ENCODE peak calls at places on chromosomes 3 and 15, in five cellular contexts. One of them, this sample, is unnamed.

GRCh38 chr3:30181546-30181945 is 424.9 kb upstream of the TGFBR2 start:
- DNase-seq in CD8-positive, alpha-beta T cell: no peak
- DNase-seq in fibroblast of lung: no peak
- DNase-seq in foreskin fibroblast: peak; percentile 39
- DNase-seq in ovary: no peak
- DNase-seq in this sample: peak; percentile 59

GRCh38 chr3:88003115-88003755 is 55.6 kb downstream of the CGGBP1 start:
- DNase-seq in fibroblast of lung: peak; percentile 28
- DNase-seq in ovary: no peak
- DNase-seq in CD8-positive, alpha-beta T cell: no peak
- DNase-seq in foreskin fibroblast: peak; percentile 27
- DNase-seq in this sample: peak; percentile 68

GRCh38 chr3:65596511-65597224 is 442.1 kb downstream of the MAGI1 start:
- DNase-seq in foreskin fibroblast: no peak
- DNase-seq in fibroblast of lung: no peak
- DNase-seq in ovary: no peak
- DNase-seq in CD8-positive, alpha-beta T cell: no peak
- DNase-seq in this sample: no peak

GRCh38 chr15:69472046-69472445 is 19.4 kb downstream of the RPLP1 start:
- DNase-seq in ovary: no peak
- DNase-seq in foreskin fibroblast: no peak
- DNase-seq in fibroblast of lung: no peak
- DNase-seq in CD8-positive, alpha-beta T cell: no peak
- DNase-seq in this sample: no peak

GRCh38 chr3:49671291-49672288 is 2.6 kb upstream of the APEH start:
- DNase-seq in fibroblast of lung: peak; percentile 47
- DNase-seq in foreskin fibroblast: peak; percentile 37
- DNase-seq in CD8-positive, alpha-beta T cell: peak; percentile 64
- DNase-seq in ovary: peak; percentile 57
- DNase-seq in this sample: peak; percentile 61

GRCh38 chr3:147369671-147370123 is 36.6 kb downstream of the ZIC4 start:
- DNase-seq in ovary: no peak
- DNase-seq in foreskin fibroblast: no peak
- DNase-seq in fibroblast of lung: no peak
- DNase-seq in CD8-positive, alpha-beta T cell: no peak
- DNase-seq in this sample: no peak

GRCh38 chr15:26051771-26052685 is 188.9 kb upstream of the ATP10A start:
- DNase-seq in ovary: no peak
- DNase-seq in fibroblast of lung: no peak
- DNase-seq in CD8-positive, alpha-beta T cell: no peak
- DNase-seq in foreskin fibroblast: peak; percentile 6
- DNase-seq in this sample: peak; percentile 71

GRCh38 chr15:78341057-78341763 is 1.1 kb downstream of the CRABP1 start:
- DNase-seq in foreskin fibroblast: no peak
- DNase-seq in CD8-positive, alpha-beta T cell: no peak
- DNase-seq in ovary: no peak
- DNase-seq in fibroblast of lung: no peak
- DNase-seq in this sample: no peak

GRCh38 chr15:81199031-81199779 is 2.5 kb downstream of the IL16 start:
- DNase-seq in ovary: no peak
- DNase-seq in CD8-positive, alpha-beta T cell: no peak
- DNase-seq in foreskin fibroblast: no peak
- DNase-seq in fibroblast of lung: peak; percentile 12
- DNase-seq in this sample: no peak

GRCh38 chr3:156536524-156537316 is 18.2 kb downstream of the SSR3 start:
- DNase-seq in fibroblast of lung: peak; percentile 82
- DNase-seq in CD8-positive, alpha-beta T cell: no peak
- DNase-seq in foreskin fibroblast: no peak
- DNase-seq in ovary: no peak
- DNase-seq in this sample: peak; percentile 61

GRCh38 chr3:129233538-129233937 is 15.9 kb upstream of the COPG1 start:
- DNase-seq in foreskin fibroblast: no peak
- DNase-seq in ovary: no peak
- DNase-seq in fibroblast of lung: no peak
- DNase-seq in CD8-positive, alpha-beta T cell: no peak
- DNase-seq in this sample: no peak

GRCh38 chr15:89104172-89104564 is 15.9 kb downstream of the ABHD2 start:
- DNase-seq in foreskin fibroblast: peak; percentile 82
- DNase-seq in CD8-positive, alpha-beta T cell: no peak
- DNase-seq in fibroblast of lung: peak; percentile 47
- DNase-seq in ovary: peak; percentile 36
- DNase-seq in this sample: peak; percentile 85

GRCh38 chr15:39127925-39128617 is 452.8 kb upstream of the THBS1 start:
- DNase-seq in fibroblast of lung: peak; percentile 99
- DNase-seq in CD8-positive, alpha-beta T cell: no peak
- DNase-seq in foreskin fibroblast: peak; percentile 88
- DNase-seq in ovary: no peak
- DNase-seq in this sample: peak; percentile 95

GRCh38 chr3:84601303-84601702 is 357.5 kb upstream of the CADM2 start:
- DNase-seq in fibroblast of lung: no peak
- DNase-seq in CD8-positive, alpha-beta T cell: no peak
- DNase-seq in foreskin fibroblast: no peak
- DNase-seq in ovary: no peak
- DNase-seq in this sample: no peak

GRCh38 chr3:55066406-55067128 is 138.7 kb upstream of the LRTM1 start:
- DNase-seq in fibroblast of lung: no peak
- DNase-seq in CD8-positive, alpha-beta T cell: no peak
- DNase-seq in ovary: no peak
- DNase-seq in foreskin fibroblast: no peak
- DNase-seq in this sample: peak; percentile 19

GRCh38 chr3:11596387-11596786 is 47.3 kb downstream of the VGLL4 start:
- DNase-seq in CD8-positive, alpha-beta T cell: no peak
- DNase-seq in ovary: peak; percentile 38
- DNase-seq in foreskin fibroblast: no peak
- DNase-seq in fibroblast of lung: no peak
- DNase-seq in this sample: no peak

GRCh38 chr3:164144824-164145223 is 933.5 kb downstream of the SI start:
- DNase-seq in CD8-positive, alpha-beta T cell: no peak
- DNase-seq in ovary: no peak
- DNase-seq in fibroblast of lung: no peak
- DNase-seq in foreskin fibroblast: no peak
- DNase-seq in this sample: no peak

GRCh38 chr3:111867889-111868426 is 8.9 kb downstream of the PHLDB2 start:
- DNase-seq in foreskin fibroblast: no peak
- DNase-seq in CD8-positive, alpha-beta T cell: no peak
- DNase-seq in fibroblast of lung: no peak
- DNase-seq in ovary: no peak
- DNase-seq in this sample: no peak

GRCh38 chr3:98705212-98705611 is 57.9 kb upstream of the ST3GAL6 start:
- DNase-seq in foreskin fibroblast: no peak
- DNase-seq in CD8-positive, alpha-beta T cell: no peak
- DNase-seq in fibroblast of lung: no peak
- DNase-seq in ovary: no peak
- DNase-seq in this sample: no peak

GRCh38 chr15:45180201-45180600 is 7.6 kb downstream of the SHF start:
- DNase-seq in CD8-positive, alpha-beta T cell: peak; percentile 21
- DNase-seq in foreskin fibroblast: no peak
- DNase-seq in fibroblast of lung: peak; percentile 70
- DNase-seq in ovary: no peak
- DNase-seq in this sample: no peak

GRCh38 chr3:45412731-45413130 is 24.4 kb downstream of the LARS2 start:
- DNase-seq in CD8-positive, alpha-beta T cell: no peak
- DNase-seq in fibroblast of lung: no peak
- DNase-seq in ovary: no peak
- DNase-seq in foreskin fibroblast: no peak
- DNase-seq in this sample: no peak

GRCh38 chr3:165491487-165491886 is 295.3 kb upstream of the SLITRK3 start:
- DNase-seq in fibroblast of lung: peak; percentile 8
- DNase-seq in ovary: no peak
- DNase-seq in CD8-positive, alpha-beta T cell: no peak
- DNase-seq in foreskin fibroblast: no peak
- DNase-seq in this sample: peak; percentile 63

GRCh38 chr15:70875001-70875782 is 17.0 kb downstream of the THAP10 start:
- DNase-seq in foreskin fibroblast: no peak
- DNase-seq in fibroblast of lung: peak; percentile 33
- DNase-seq in ovary: no peak
- DNase-seq in CD8-positive, alpha-beta T cell: no peak
- DNase-seq in this sample: peak; percentile 62

GRCh38 chr3:49311283-49311682 is 28.6 kb downstream of the USP4 start:
- DNase-seq in fibroblast of lung: no peak
- DNase-seq in CD8-positive, alpha-beta T cell: no peak
- DNase-seq in ovary: no peak
- DNase-seq in foreskin fibroblast: no peak
- DNase-seq in this sample: no peak

GRCh38 chr15:23686466-23687142 is 501 bp downstream of the NDN start:
- DNase-seq in foreskin fibroblast: no peak
- DNase-seq in fibroblast of lung: peak; percentile 27
- DNase-seq in ovary: peak; percentile 16
- DNase-seq in CD8-positive, alpha-beta T cell: no peak
- DNase-seq in this sample: peak; percentile 9

GRCh38 chr15:65110676-65111292 is 4.2 kb downstream of the UBAP1L start:
- DNase-seq in ovary: no peak
- DNase-seq in CD8-positive, alpha-beta T cell: no peak
- DNase-seq in foreskin fibroblast: peak; percentile 33
- DNase-seq in fibroblast of lung: peak; percentile 74
- DNase-seq in this sample: peak; percentile 51

GRCh38 chr3:113136071-113136470 is 75.3 kb upstream of the BOC start:
- DNase-seq in foreskin fibroblast: peak; percentile 6
- DNase-seq in ovary: no peak
- DNase-seq in fibroblast of lung: no peak
- DNase-seq in CD8-positive, alpha-beta T cell: no peak
- DNase-seq in this sample: peak; percentile 56

GRCh38 chr3:61862614-61863289 is 301.4 kb downstream of the PTPRG start:
- DNase-seq in foreskin fibroblast: no peak
- DNase-seq in CD8-positive, alpha-beta T cell: no peak
- DNase-seq in fibroblast of lung: no peak
- DNase-seq in ovary: no peak
- DNase-seq in this sample: no peak

GRCh38 chr3:171315919-171316318 is 144.3 kb downstream of the TNIK start:
- DNase-seq in foreskin fibroblast: no peak
- DNase-seq in fibroblast of lung: no peak
- DNase-seq in ovary: no peak
- DNase-seq in CD8-positive, alpha-beta T cell: no peak
- DNase-seq in this sample: no peak

GRCh38 chr15:58452775-58453174 is 21.0 kb downstream of the LIPC start:
- DNase-seq in foreskin fibroblast: no peak
- DNase-seq in CD8-positive, alpha-beta T cell: no peak
- DNase-seq in ovary: no peak
- DNase-seq in fibroblast of lung: no peak
- DNase-seq in this sample: no peak

GRCh38 chr3:149243540-149243939 is 21.9 kb upstream of the CP start:
- DNase-seq in ovary: no peak
- DNase-seq in fibroblast of lung: no peak
- DNase-seq in CD8-positive, alpha-beta T cell: no peak
- DNase-seq in foreskin fibroblast: no peak
- DNase-seq in this sample: no peak

GRCh38 chr3:178518660-178519396 is 17.4 kb upstream of the KCNMB2 start:
- DNase-seq in foreskin fibroblast: peak; percentile 13
- DNase-seq in ovary: no peak
- DNase-seq in CD8-positive, alpha-beta T cell: no peak
- DNase-seq in fibroblast of lung: peak; percentile 40
- DNase-seq in this sample: no peak
- H3K4me3 ChIP-seq in foreskin fibroblast: no peak overlapping the region
- H3K4me3 ChIP-seq in ovary: no peak overlapping the region
- H3K4me3 ChIP-seq in CD8-positive, alpha-beta T cell: no peak overlapping the region
- H3K4me3 ChIP-seq in fibroblast of lung: no peak overlapping the region
- H3K4me3 ChIP-seq in this sample: no peak overlapping the region

DNA sequence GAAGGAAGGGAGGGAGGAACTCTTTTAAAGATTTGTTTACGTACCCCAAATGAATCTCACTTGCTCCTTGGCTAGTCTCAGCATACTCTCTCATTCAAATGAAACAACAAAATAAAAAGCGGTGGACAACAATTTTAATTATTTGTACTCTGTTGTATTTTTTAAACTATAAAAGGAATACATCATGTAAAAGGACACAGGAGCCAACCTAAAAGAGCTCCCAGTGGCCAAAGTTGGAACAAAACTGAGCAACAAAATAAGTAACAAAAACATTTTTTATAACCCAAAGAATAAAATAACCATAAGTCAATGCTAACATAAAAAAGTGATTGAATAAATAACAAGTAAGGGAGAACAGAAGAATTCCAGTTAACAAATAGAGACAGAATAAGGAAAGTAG is 24.4 kb upstream of the SSUH2 start:
- DNase-seq in CD8-positive, alpha-beta T cell: no peak
- DNase-seq in ovary: no peak
- DNase-seq in foreskin fibroblast: no peak
- DNase-seq in fibroblast of lung: no peak
- DNase-seq in this sample: no peak
- TF ChIP-seq CTCF in CD8-positive, alpha-beta T cell: no peak
- TF ChIP-seq CTCF in ovary: no peak
- TF ChIP-seq CTCF in foreskin fibroblast: no peak
- TF ChIP-seq CTCF in fibroblast of lung: no peak
- TF ChIP-seq CTCF in this sample: no peak

GRCh38 chr15:52480990-52481389 is 47.7 kb downstream of the MYO5A start:
- DNase-seq in CD8-positive, alpha-beta T cell: no peak
- DNase-seq in foreskin fibroblast: no peak
- DNase-seq in ovary: no peak
- DNase-seq in fibroblast of lung: no peak
- DNase-seq in this sample: no peak
- H3K4me3 ChIP-seq in CD8-positive, alpha-beta T cell: no peak overlapping the region
- H3K4me3 ChIP-seq in foreskin fibroblast: no peak overlapping the region
- H3K4me3 ChIP-seq in ovary: no peak overlapping the region
- H3K4me3 ChIP-seq in fibroblast of lung: no peak overlapping the region
- H3K4me3 ChIP-seq in this sample: no peak overlapping the region

GRCh38 chr3:127038476-127038875 is 55.6 kb downstream of the PLXNA1 start:
- DNase-seq in fibroblast of lung: no peak
- DNase-seq in foreskin fibroblast: no peak
- DNase-seq in CD8-positive, alpha-beta T cell: no peak
- DNase-seq in ovary: no peak
- DNase-seq in this sample: no peak
- TF ChIP-seq CTCF in fibroblast of lung: no peak
- TF ChIP-seq CTCF in foreskin fibroblast: no peak
- TF ChIP-seq CTCF in CD8-positive, alpha-beta T cell: no peak
- TF ChIP-seq CTCF in ovary: no peak
- TF ChIP-seq CTCF in this sample: no peak